ENCODE peak calls at places on chromosomes 11 and 22, in eight cellular contexts. L, Y, F, C, W, G, B and D are unnamed samples.

GRCh38 chr11:117931331-117931950 is 2.2 kb upstream of the TMPRSS13 start:
- DNase-seq in L (no peak), Y (no peak), F (no peak), C (no peak), W (no peak), G (no peak), B (no peak), D (no peak)

GRCh38 chr22:46574993-46575914 is 37.8 kb upstream of the CELSR1 start:
- DNase-seq in L (no peak), Y (no peak), F (peak), C (no peak), W (no peak), G (no peak), B (peak), D (peak)

GRCh38 chr11:34315006-34315793 is 42.6 kb downstream of the ABTB2 start:
- DNase-seq in L (no peak), Y (no peak), F (no peak), C (no peak), W (no peak), G (no peak), B (no peak), D (no peak)

GRCh38 chr11:34665077-34665835 is 44.4 kb downstream of the EHF start:
- DNase-seq in L (no peak), Y (no peak), F (no peak), C (no peak), W (no peak), G (no peak), B (peak), D (no peak)

GRCh38 chr11:120185678-120186407 is 25.0 kb upstream of the OAF start:
- DNase-seq in L (no peak), Y (peak), F (no peak), C (no peak), W (no peak), G (no peak), B (no peak), D (no peak)

GRCh38 chr22:19962909-19963806 is 21.5 kb upstream of the TXNRD2 start:
- DNase-seq in L (peak), Y (no peak), F (peak), C (no peak), W (no peak), G (no peak), B (peak), D (peak)

GRCh38 chr11:66886671-66887221 is 29.9 kb downstream of the LRFN4 start:
- DNase-seq in L (peak), Y (no peak), F (peak), C (no peak), W (no peak), G (no peak), B (peak), D (peak)

GRCh38 chr11:83948205-83948604 is 662.0 kb upstream of the CCDC90B start:
- DNase-seq in L (no peak), Y (no peak), F (no peak), C (no peak), W (no peak), G (no peak), B (no peak), D (no peak)

GRCh38 chr11:119742263-119742861 is 13.4 kb upstream of the NECTIN1 start:
- DNase-seq in L (no peak), Y (no peak), F (no peak), C (no peak), W (no peak), G (no peak), B (no peak), D (no peak)

GRCh38 chr11:69694781-69695180 is 9.0 kb downstream of the FGF19 start:
- DNase-seq in L (no peak), Y (peak), F (no peak), C (no peak), W (no peak), G (no peak), B (no peak), D (no peak)

GRCh38 chr11:75627879-75628668 is 40.8 kb downstream of the MAP6 start:
- DNase-seq in L (peak), Y (no peak), F (peak), C (no peak), W (no peak), G (no peak), B (no peak), D (peak)

GRCh38 chr22:38981005-38981658 is 1.0 kb upstream of the APOBEC3B start:
- DNase-seq in L (peak), Y (no peak), F (no peak), C (no peak), W (peak), G (no peak), B (peak), D (peak)

GRCh38 chr22:48704335-48704734 is 1123.3 kb downstream of the BRD1 start:
- DNase-seq in L (no peak), Y (no peak), F (no peak), C (no peak), W (no peak), G (no peak), B (no peak), D (no peak)

GRCh38 chr11:92296138-92296515 is 71.5 kb downstream of the FAT3 start:
- DNase-seq in L (peak), Y (no peak), F (peak), C (no peak), W (no peak), G (no peak), B (peak), D (peak)

GRCh38 chr22:49936973-49937757 is 18.7 kb downstream of the CRELD2 start:
- DNase-seq in L (no peak), Y (no peak), F (no peak), C (no peak), W (no peak), G (peak), B (no peak), D (no peak)

GRCh38 chr22:38311331-38311635 is 6.0 kb downstream of the CSNK1E start:
- DNase-seq in L (no peak), Y (no peak), F (no peak), C (no peak), W (peak), G (no peak), B (no peak), D (no peak)

GRCh38 chr11:62664405-62665074 is 470 bp downstream of the C11orf98 start:
- DNase-seq in L (peak), Y (peak), F (no peak), C (peak), W (no peak), G (no peak), B (peak), D (peak)

GRCh38 chr11:133339495-133340140 is 192.7 kb downstream of the OPCML start:
- DNase-seq in L (no peak), Y (no peak), F (peak), C (no peak), W (no peak), G (peak), B (peak), D (no peak)

GRCh38 chr11:117477721-117478120 is 150.1 kb downstream of the CEP164 start:
- DNase-seq in L (no peak), Y (no peak), F (no peak), C (no peak), W (no peak), G (no peak), B (no peak), D (no peak)

GRCh38 chr11:17792161-17792560 is 57.6 kb downstream of the KCNC1 start:
- DNase-seq in L (no peak), Y (no peak), F (no peak), C (no peak), W (no peak), G (no peak), B (no peak), D (no peak)

GRCh38 chr22:27420817-27421361 is 380.7 kb downstream of the MN1 start:
- DNase-seq in L (peak), Y (no peak), F (peak), C (no peak), W (no peak), G (peak), B (peak), D (peak)

GRCh38 chr22:46108564-46109473 is 41.5 kb upstream of the PPARA start:
- DNase-seq in L (peak), Y (no peak), F (peak), C (no peak), W (no peak), G (no peak), B (peak), D (peak)

GRCh38 chr11:77559686-77560425 is 29.9 kb upstream of the AQP11 start:
- DNase-seq in L (peak), Y (no peak), F (peak), C (no peak), W (no peak), G (no peak), B (peak), D (peak)

GRCh38 chr11:11450744-11451362 is 97.8 kb upstream of the CSNK2A3 start:
- DNase-seq in L (peak), Y (no peak), F (peak), C (no peak), W (no peak), G (no peak), B (peak), D (no peak)